ENCODE peak calls at places on chromosomes 3 and 15, in four cellular contexts. R, I, D and O are unnamed samples.

GRCh38 chr3:195802261-195802701 is 9.4 kb downstream of the MUC4 start:
- DNase-seq in D (no peak), I (no peak), R (no peak), O (no peak)

GRCh38 chr3:169144691-169145090 is 518.8 kb downstream of the MECOM start:
- DNase-seq in I (no peak), D (no peak), R (no peak), O (no peak)

GRCh38 chr3:126003447-126004190 is 34.6 kb downstream of the ROPN1B start:
- DNase-seq in D (no peak), I (no peak), R (no peak), O (no peak)

GRCh38 chr3:183664913-183665381 is 29.5 kb downstream of the KLHL24 start:
- DNase-seq in R (no peak), I (no peak), D (no peak), O (no peak)

GRCh38 chr15:90592144-90592887 is 62.6 kb downstream of the CRTC3 start:
- DNase-seq in R (peak; percentile 7), I (no peak), D (no peak), O (no peak)

GRCh38 chr3:58608648-58609047 is 31.5 kb upstream of the FAM107A start:
- DNase-seq in I (no peak), D (no peak), R (no peak), O (no peak)

GRCh38 chr3:105402287-105402801 is 35.6 kb downstream of the ALCAM start:
- DNase-seq in D (no peak), I (no peak), R (no peak), O (no peak)

GRCh38 chr15:65413051-65413759 is 9.5 kb downstream of the IGDCC4 start:
- DNase-seq in I (no peak), R (no peak), D (no peak), O (no peak)

GRCh38 chr3:28651159-28651558 is 302.5 kb upstream of the AZI2 start:
- DNase-seq in I (no peak), R (no peak), D (no peak), O (no peak)

DNA sequence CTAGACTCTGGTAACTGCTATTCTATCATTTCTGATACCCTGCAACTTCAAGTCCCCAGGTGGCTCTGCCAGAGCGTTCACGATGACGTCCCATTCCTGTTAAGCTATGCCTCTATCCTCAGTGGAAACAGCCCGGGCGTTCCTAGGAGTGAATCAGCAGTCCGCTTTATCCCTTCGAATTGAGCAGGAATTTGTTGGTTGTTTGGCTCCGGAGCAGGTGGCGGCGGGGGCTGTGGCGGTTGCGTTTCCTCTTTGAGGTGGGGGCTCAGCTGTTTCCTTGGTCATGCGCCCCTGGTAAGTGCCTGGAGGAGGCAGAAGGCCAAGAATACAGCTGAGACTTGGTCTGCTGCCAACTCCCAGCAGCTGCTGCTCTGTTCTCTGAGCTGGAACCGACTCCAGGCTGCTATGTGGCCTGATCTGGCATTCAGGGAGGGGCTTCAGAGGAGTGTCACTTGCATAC is 25.2 kb downstream of the ARPP21 start:
- DNase-seq in D (no peak), I (peak; percentile 2), R (no peak), O (no peak)
- TF ChIP-seq FOXK2 in D (no peak), I (no peak), R (no peak), O (no peak)

GRCh38 chr15:51386029-51386428 is 44.6 kb downstream of the GLDN start:
- DNase-seq in R (no peak), D (no peak), I (no peak), O (no peak)

GRCh38 chr15:51380999-51381806 is 39.7 kb downstream of the GLDN start:
- DNase-seq in D (peak; percentile 85), I (peak; percentile 34), R (peak; percentile 77), O (peak; percentile 63)

GRCh38 chr15:51379390-51379789 is 37.9 kb downstream of the GLDN start:
- DNase-seq in I (no peak), R (no peak), D (no peak), O (no peak)

GRCh38 chr15:51386486-51386885 is 45.0 kb downstream of the GLDN start:
- DNase-seq in R (no peak), D (no peak), I (no peak), O (no peak)

GRCh38 chr15:51382787-51383186 is 41.3 kb downstream of the GLDN start:
- DNase-seq in R (peak; percentile 27), I (no peak), D (peak; percentile 59), O (peak; percentile 53)
- TF ChIP-seq FOXK2 in R (no peak), I (no peak), D (no peak), O (no peak)

GRCh38 chr15:81825136-81825535 is 220.7 kb downstream of the MEX3B start:
- DNase-seq in I (no peak), D (no peak), R (no peak), O (no peak)
- TF ChIP-seq FOXK2 in I (no peak), D (no peak), R (no peak), O (no peak)

GRCh38 chr3:47578119-47578630 is 490 bp downstream of the CSPG5 start:
- DNase-seq in D (peak; percentile 98), I (no peak), R (no peak), O (peak; percentile 87)
- TF ChIP-seq FOXK2 in D (no peak), I (no peak), R (no peak), O (no peak)

DNA sequence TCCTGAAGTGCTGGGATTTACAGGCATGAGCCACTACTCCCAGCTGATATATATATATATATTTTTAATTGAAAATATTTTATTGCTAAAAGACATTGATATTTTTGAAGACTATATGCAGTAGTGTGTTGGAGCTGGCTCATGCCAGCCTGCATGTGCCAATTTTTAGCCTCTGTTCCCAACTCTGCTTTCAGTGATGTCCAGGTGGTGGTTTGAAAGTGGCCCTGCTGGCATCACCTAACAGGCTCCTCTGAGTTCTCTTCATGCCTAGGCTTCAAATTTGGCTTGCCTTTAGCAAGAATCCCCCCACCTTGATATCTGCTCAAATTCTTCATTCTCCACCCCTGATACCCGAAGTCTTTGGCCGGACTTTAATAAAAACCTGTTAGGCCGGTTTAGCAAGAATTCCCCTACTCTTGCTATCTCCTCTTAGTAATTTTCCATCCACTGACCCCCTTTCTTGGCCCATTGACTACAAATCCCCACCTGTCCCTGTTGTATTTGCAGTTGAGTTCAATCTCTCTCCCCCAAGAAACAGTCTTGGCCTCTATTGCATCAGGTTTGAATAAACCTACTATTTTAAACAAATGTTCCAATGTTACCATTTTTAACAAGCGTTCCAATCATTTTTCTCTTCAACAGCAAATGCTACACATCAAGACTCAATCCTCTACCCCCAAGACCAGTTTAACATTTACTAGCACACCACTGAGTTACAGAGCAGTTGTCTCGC is 23.9 kb upstream of the CTSH start:
- DNase-seq in I (no peak), R (no peak), D (no peak), O (no peak)
- TF ChIP-seq FOXK2 in I (no peak), R (no peak), D (no peak), O (no peak)

DNA sequence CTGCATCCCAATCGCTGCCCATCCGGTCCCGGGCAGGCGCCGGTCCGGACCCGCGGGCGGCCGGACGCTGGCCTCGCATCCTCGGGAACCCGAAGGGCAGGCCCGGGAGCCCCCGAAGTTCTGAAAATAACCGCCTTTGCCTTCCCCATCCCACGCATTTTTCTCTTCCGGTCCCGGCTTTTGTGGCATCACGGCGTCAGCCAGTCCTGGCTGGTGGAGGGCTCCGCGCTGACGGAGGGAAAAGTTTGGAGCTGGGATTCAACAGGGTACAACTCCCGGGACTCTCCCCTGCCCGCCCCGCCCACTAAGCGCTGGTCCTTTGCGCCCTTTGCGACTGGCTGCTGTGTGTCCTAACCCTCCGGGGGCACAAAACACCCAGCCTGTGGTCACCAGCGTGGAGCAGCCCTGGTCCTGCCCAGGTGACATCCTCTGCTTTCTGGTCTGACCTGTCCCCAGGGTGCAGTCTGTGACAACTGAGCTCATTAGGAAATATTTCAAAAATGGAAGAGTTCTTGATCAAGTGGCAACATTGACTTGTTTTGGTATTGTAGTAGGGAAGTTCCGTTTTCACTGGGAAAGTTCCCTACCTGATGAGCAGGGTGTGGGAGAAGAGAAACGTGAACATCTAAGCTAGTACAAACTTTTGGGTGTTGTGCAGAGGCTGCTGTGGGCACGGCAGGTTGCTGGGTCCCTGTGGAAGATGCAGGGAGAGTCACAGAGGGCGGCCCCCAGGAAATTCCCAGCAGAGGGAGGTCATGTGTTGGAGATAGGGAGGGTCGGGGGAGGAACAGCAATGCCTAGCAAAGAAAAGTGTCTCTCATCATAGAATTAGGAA is 754 bp downstream of the ARNT2 start:
- DNase-seq in R (no peak), I (no peak), D (no peak), O (peak; percentile 56)
- TF ChIP-seq FOXK2 in R (no peak), I (no peak), D (no peak), O (no peak)

DNA sequence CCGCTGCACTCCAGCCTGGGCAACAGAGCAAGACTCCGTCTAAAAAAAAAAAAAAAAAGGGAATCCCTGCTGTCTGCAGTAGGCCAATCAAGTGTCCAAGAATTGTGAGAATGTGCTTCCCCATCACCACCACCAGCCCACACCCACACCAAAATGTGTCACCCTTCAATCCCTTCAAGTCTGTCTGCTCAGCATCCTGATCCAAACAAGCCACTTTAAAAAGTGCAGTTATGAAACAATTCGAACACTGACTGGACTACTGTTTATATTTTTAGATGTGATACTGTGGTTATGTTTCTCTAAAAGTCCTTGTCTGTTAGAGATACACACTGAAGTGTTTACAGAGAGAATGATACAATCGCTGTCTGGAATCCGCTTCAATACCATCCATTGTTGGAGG is 78.1 kb upstream of the CGNL1 start:
- DNase-seq in R (no peak), D (no peak), I (no peak), O (no peak)
- TF ChIP-seq FOXK2 in R (no peak), D (no peak), I (no peak), O (no peak)

GRCh38 chr15:41827880-41828746 is at the start of gene JMJD7:
- DNase-seq in I (peak; percentile 44), R (peak; percentile 61), D (peak; percentile 100), O (peak; percentile 97)

GRCh38 chr15:41827290-41827879 is 507 bp upstream of the JMJD7 start:
- DNase-seq in D (peak; percentile 31), I (no peak), R (no peak), O (peak; percentile 10)

GRCh38 chr15:41825572-41826535 is 2.0 kb upstream of the JMJD7 start:
- DNase-seq in I (no peak), R (no peak), D (no peak), O (no peak)

GRCh38 chr15:41829959-41830646 is 2.2 kb downstream of the JMJD7 start:
- DNase-seq in R (no peak), D (no peak), I (no peak), O (no peak)

DNA sequence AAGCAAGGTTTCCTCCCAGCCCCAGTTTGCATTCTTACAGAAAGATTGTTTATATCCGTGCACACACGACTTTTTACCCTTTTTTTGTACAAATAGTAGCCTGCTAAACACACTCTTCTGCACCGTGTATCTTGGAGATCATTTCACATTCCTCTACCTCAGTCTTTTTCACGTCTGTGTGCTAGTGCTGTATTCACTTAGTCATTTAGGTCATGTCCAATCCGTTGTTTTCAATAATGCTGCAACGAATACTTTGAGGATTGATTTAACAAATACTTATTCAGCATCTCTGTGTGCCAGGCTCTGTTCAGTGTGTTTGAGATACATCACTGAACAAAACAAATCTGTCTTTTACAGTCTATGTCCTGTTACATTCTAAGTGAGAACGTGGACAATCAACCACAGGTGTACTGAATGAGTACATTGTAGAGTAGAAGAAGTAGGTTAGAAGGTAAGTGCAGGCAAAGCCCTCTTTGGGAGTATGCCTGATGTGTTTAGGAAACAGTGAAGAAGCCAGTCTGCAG is 917 bp downstream of the JMJD7 start:
- DNase-seq in D (no peak), I (no peak), R (no peak), O (no peak)
- TF ChIP-seq FOXK2 in D (no peak), I (no peak), R (no peak), O (no peak)